ENCODE peak calls at places on chromosomes 11 and 22, in six cellular contexts. D, L, Z, O, A and J are unnamed samples.
A peak's percentile ranks its signal among the peaks of the same experiment; 100 is the strongest.

GRCh38 chr22:40533712-40534378 is 102.7 kb downstream of the MRTFA start:
- DNase-seq in D (peak; percentile 77), L (peak; percentile 72), Z (peak; percentile 51), O (peak; percentile 75), A (no peak), J (no peak)

GRCh38 chr11:16403448-16403803 is 47.1 kb upstream of the SOX6 start:
- DNase-seq in D (no peak), L (no peak), Z (no peak), O (no peak), A (no peak), J (no peak)

GRCh38 chr11:92070026-92070889 is 154.4 kb upstream of the FAT3 start:
- DNase-seq in D (no peak), L (peak; percentile 31), Z (peak; percentile 4), O (peak; percentile 9), A (no peak), J (no peak)

GRCh38 chr11:69297926-69298777 is 4.2 kb downstream of the MYEOV start:
- DNase-seq in D (peak; percentile 74), L (peak; percentile 88), Z (peak; percentile 98), O (peak; percentile 86), A (peak; percentile 87), J (peak; percentile 85)

GRCh38 chr11:123261345-123262106 is 66.5 kb upstream of the CLMP start:
- DNase-seq in D (peak; percentile 41), L (peak; percentile 71), Z (peak; percentile 98), O (peak; percentile 91), A (peak; percentile 89), J (peak; percentile 86)

GRCh38 chr11:66328307-66329144 is 7.7 kb downstream of the RIN1 start:
- DNase-seq in D (no peak), L (peak; percentile 71), Z (peak; percentile 76), O (peak; percentile 86), A (peak; percentile 87), J (peak; percentile 67)

GRCh38 chr22:18954333-18954732 is 18.2 kb upstream of the PRODH start:
- DNase-seq in D (no peak), L (peak; percentile 33), Z (peak; percentile 74), O (peak; percentile 71), A (peak; percentile 86), J (peak; percentile 73)

GRCh38 chr22:34696557-34696956 is 369.4 kb upstream of the ISX start:
- DNase-seq in D (no peak), L (no peak), Z (peak; percentile 1), O (peak; percentile 1), A (no peak), J (no peak)

GRCh38 chr11:116829525-116830183 is at the start of gene APOC3:
- DNase-seq in D (no peak), L (peak; percentile 26), Z (peak; percentile 61), O (peak; percentile 61), A (no peak), J (no peak)

GRCh38 chr11:68842427-68843051 is 823 bp upstream of the CPT1A start:
- DNase-seq in D (no peak), L (no peak), Z (no peak), O (no peak), A (no peak), J (no peak)

GRCh38 chr22:48535868-48536690 is 1291.6 kb downstream of the BRD1 start:
- DNase-seq in D (no peak), L (no peak), Z (no peak), O (peak; percentile 24), A (no peak), J (no peak)

GRCh38 chr11:121626507-121626875 is 173.7 kb upstream of the SORL1-AS1 start:
- DNase-seq in D (no peak), L (no peak), Z (no peak), O (no peak), A (no peak), J (no peak)

GRCh38 chr11:61749607-61750217 is 2.7 kb upstream of the MYRF start:
- DNase-seq in D (peak; percentile 25), L (no peak), Z (no peak), O (no peak), A (no peak), J (no peak)

GRCh38 chr11:1399386-1400167 is 9.8 kb downstream of the BRSK2 start:
- DNase-seq in D (no peak), L (no peak), Z (no peak), O (no peak), A (peak; percentile 23), J (no peak)

GRCh38 chr11:19864141-19865120 is 151.8 kb downstream of the NAV2 start:
- DNase-seq in D (peak; percentile 29), L (no peak), Z (peak; percentile 97), O (no peak), A (no peak), J (no peak)

GRCh38 chr11:29173660-29174062 is 843.2 kb downstream of the KCNA4 start:
- DNase-seq in D (peak; percentile 98), L (peak; percentile 69), Z (peak; percentile 81), O (peak; percentile 68), A (no peak), J (no peak)

GRCh38 chr11:28966951-28967350 is 858.8 kb downstream of the METTL15 start:
- DNase-seq in D (peak; percentile 15), L (no peak), Z (no peak), O (peak; percentile 23), A (no peak), J (no peak)

GRCh38 chr11:32151036-32151435 is 60.2 kb downstream of the RCN1 start:
- DNase-seq in D (no peak), L (no peak), Z (no peak), O (no peak), A (no peak), J (no peak)

GRCh38 chr11:117424781-117425180 is 97.1 kb downstream of the CEP164 start:
- DNase-seq in D (no peak), L (no peak), Z (no peak), O (peak; percentile 80), A (no peak), J (peak; percentile 64)

GRCh38 chr22:49048591-49048990 is 779.1 kb downstream of the BRD1 start:
- DNase-seq in D (no peak), L (no peak), Z (no peak), O (no peak), A (no peak), J (no peak)

DNA sequence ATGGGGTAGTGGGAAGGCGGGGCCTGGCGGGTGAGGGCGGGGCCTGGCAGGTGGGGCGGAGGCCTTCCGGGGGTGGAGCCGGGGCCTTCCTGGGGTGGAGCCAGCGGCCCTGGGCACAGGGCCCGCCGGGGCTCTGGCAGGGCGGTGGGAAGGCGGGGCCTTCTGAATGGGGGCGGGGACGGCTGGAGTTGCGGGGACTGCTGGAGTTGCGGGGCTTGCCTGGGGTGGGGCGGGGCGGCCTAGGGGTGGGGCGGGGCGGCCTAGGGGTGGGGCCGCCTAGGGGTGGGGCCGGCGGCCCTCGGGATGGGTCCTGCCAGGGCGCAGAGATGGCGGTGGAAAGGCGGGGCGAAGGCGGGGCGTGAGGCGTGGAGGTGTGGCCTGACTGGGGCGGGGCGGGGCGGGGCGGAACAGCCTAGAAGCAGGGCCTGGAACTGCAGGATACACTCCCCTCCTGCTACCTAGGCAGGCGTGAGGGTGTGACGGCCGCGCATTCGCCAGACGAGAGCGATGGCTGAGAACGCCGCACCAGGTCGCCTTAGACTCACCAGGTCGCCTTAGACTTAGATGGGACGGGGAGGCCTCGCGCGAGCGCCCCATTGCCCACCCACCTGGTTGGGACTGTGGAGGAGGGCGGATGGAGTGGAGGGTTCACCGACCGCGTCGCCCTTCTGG is 19.3 kb downstream of the RRP7A start:
- DNase-seq in D (peak; percentile 40), L (peak; percentile 73), Z (peak; percentile 88), O (peak; percentile 84), A (peak; percentile 94), J (peak; percentile 62)
- H3K27ac ChIP-seq in D (no peak overlapping the region), L (no peak overlapping the region), Z (no peak overlapping the region), O (no peak overlapping the region), A (peak overlapping the region; percentile 62), J (no peak overlapping the region)

DNA sequence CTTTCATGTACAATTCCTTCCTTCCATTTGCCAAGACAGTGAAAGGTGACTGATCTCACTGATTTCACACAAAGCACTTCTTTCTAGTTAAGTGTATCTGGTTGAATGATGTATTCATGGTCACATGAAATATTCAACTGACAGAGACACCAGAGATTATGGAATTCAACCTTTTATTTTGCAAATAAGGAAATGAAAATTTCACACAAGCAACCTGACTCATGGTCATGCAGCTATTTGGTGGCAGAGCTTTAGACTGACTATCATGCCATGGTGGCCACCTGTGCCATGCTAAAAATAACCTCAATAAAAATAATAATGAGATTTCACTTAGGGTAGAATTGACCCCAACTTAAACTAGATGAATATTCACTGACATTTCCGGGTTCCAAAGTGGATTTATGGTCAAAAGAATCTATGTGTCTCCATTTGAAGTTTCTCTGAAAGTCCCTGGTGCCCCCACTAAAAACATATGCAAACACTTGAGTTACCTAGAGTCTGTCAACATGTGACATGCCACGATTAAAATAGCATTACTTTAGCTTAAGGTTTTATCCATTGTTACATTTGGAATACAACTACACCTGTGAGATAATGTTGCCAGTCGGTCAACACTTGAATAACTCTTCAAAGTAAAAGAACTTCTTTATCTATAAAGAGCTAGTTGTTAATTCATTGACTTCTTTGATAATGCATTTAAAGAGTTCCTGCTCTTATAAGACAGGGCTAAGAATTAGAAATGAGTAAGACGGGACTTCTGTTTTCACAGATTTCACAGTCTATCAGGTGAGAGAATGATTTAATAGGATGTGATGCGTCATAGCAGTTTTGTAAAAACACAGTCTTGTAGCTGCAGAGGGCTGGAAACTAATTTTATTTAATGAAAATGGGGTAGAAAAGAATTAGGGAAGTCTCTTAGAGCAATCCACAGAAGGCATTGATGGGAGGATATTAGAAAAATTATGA is 94.6 kb upstream of the OR9G4 start:
- DNase-seq in D (no peak), L (no peak), Z (no peak), O (no peak), A (no peak), J (no peak)
- H3K4me1 ChIP-seq in D (peaks cover 4% of the 10 kb centered on the region), L (no peaks in the 10 kb centered on the region), Z (no peaks in the 10 kb centered on the region), O (no peaks in the 10 kb centered on the region), A (no peaks in the 10 kb centered on the region), J (no peaks in the 10 kb centered on the region)

DNA sequence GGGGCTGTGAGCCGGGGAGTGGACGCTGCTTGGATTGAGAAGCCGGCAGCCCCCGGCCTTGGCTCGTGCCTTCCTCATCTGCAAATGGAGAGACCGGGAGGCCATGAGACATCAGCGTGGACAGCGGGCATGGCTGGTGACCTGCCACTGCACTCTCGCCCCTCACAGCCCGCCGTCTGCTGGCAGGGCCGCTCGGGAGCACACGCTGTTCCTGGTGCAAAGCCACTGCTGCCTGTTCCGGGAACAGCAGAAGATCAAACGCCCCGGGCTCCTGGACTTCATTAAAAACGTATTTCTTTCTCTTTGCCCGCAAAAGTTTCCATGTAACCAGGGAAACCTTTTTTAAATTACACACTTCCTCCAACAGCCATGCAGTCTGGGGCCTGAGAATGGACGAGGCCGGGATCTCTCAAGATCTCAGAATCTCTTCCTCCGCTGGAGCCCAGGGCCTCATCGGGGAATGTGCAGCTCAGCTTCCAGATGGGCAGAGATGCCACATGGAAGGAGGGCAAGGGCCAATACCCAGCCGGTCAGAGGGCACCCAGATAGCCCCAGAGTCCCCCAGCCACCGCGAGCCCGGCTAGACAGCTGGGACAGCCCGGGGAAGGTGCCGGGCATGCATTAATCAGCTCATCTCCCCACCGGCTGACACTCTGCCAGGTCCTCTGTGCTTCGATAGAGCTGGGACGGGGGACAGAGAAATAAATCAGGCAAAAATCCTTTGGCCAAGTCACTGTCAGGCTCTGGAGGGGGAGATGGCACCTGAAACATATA is 62.9 kb upstream of the PRR5 start:
- DNase-seq in D (no peak), L (no peak), Z (no peak), O (peak; percentile 78), A (no peak), J (peak; percentile 18)
- H3K27ac ChIP-seq in D (no peak overlapping the region), L (no peak overlapping the region), Z (no peak overlapping the region), O (peak overlapping the region; percentile 94), A (peak overlapping the region; percentile 42), J (peak overlapping the region; percentile 73)

GRCh38 chr22:20948450-20948849 is 18.6 kb upstream of the AIFM3 start:
- DNase-seq in D (no peak), L (no peak), Z (no peak), O (no peak), A (no peak), J (no peak)
- H3K4me1 ChIP-seq in D (peaks cover 15% of the 10 kb centered on the region), L (peaks cover 6% of the 10 kb centered on the region), Z (peaks cover 21% of the 10 kb centered on the region), O (peaks cover 19% of the 10 kb centered on the region), A (no peaks in the 10 kb centered on the region), J (peaks cover 11% of the 10 kb centered on the region)